ENCODE peak calls at places on chromosome 13, in seven cellular contexts. N, R, Q, C, E, P and Z are unnamed samples.

GRCh38 chr13:94674609-94675348 is 37.6 kb downstream of the SOX21 start:
- DNase-seq in C (peak), E (peak), R (no peak), P (no peak), Q (no peak), N (peak), Z (no peak)

GRCh38 chr13:79281335-79281734 is 124.7 kb downstream of the RBM26 start:
- DNase-seq in R (no peak), Q (no peak), C (no peak), P (no peak), E (no peak), N (no peak), Z (no peak)

GRCh38 chr13:94660695-94661324 is 51.5 kb downstream of the SOX21 start:
- DNase-seq in C (no peak), Q (no peak), N (no peak), R (no peak), P (no peak), E (peak), Z (no peak)

GRCh38 chr13:100941377-100941776 is 266.8 kb upstream of the TMTC4 start:
- DNase-seq in Q (no peak), N (no peak), P (no peak), E (no peak), R (no peak), C (no peak), Z (no peak)

GRCh38 chr13:23320926-23321533 is 112.5 kb downstream of the SACS start:
- DNase-seq in E (no peak), R (no peak), C (no peak), Q (no peak), P (no peak), N (no peak), Z (no peak)

GRCh38 chr13:47216176-47216822 is 319.4 kb upstream of the HTR2A start:
- DNase-seq in E (no peak), P (no peak), R (peak), N (no peak), C (no peak), Q (peak), Z (no peak)

GRCh38 chr13:110308377-110309158 is 1.5 kb downstream of the COL4A2 start:
- DNase-seq in C (peak), N (no peak), E (no peak), R (no peak), Q (no peak), P (no peak), Z (no peak)

GRCh38 chr13:96816874-96817273 is 177.4 kb downstream of the OXGR1 start:
- DNase-seq in P (no peak), E (no peak), C (no peak), Q (no peak), R (no peak), N (no peak), Z (no peak)

GRCh38 chr13:110442946-110443632 is 118.4 kb downstream of the RAB20 start:
- DNase-seq in R (no peak), C (no peak), Q (no peak), E (no peak), P (no peak), N (no peak), Z (no peak)

GRCh38 chr13:74529968-74530367 is 395.8 kb upstream of the KLF12 start:
- DNase-seq in P (no peak), C (no peak), Q (no peak), E (no peak), N (no peak), R (no peak), Z (no peak)

GRCh38 chr13:110305949-110306339 is 1.0 kb downstream of the COL4A1 start:
- DNase-seq in C (no peak), Q (no peak), E (no peak), N (no peak), P (no peak), R (no peak), Z (no peak)

GRCh38 chr13:41622545-41623429 is 165.4 kb downstream of the RGCC start:
- DNase-seq in P (no peak), Q (no peak), E (no peak), C (no peak), N (no peak), R (peak), Z (peak)

GRCh38 chr13:49806126-49806536 is 13.6 kb upstream of the KPNA3 start:
- DNase-seq in E (no peak), Q (no peak), C (no peak), P (no peak), N (peak), R (no peak), Z (no peak)

GRCh38 chr13:44306401-44307192 is 67.0 kb upstream of the SERP2 start:
- DNase-seq in P (no peak), Q (peak), N (no peak), C (peak), R (peak), E (peak), Z (peak)

GRCh38 chr13:75514080-75515040 is 23.3 kb downstream of the COMMD6 start:
- DNase-seq in P (no peak), Q (no peak), R (no peak), E (no peak), C (no peak), N (no peak), Z (peak)

GRCh38 chr13:98443329-98443728 is 133.6 kb downstream of the STK24 start:
- DNase-seq in P (no peak), N (no peak), C (no peak), R (peak), E (no peak), Q (peak), Z (peak)

GRCh38 chr13:114119196-114119595 is 13.2 kb downstream of the RASA3 start:
- DNase-seq in P (peak), R (peak), C (peak), Q (peak), N (no peak), E (no peak), Z (no peak)

GRCh38 chr13:30341815-30342570 is 34.6 kb upstream of the KATNAL1 start:
- DNase-seq in Q (peak), R (peak), N (no peak), P (peak), E (peak), C (peak), Z (peak)

GRCh38 chr13:100302391-100302790 is 213.5 kb downstream of the PCCA start:
- DNase-seq in E (no peak), C (no peak), P (no peak), R (no peak), N (no peak), Q (no peak), Z (no peak)

GRCh38 chr13:87614276-87614675 is 56.9 kb upstream of the SLITRK5 start:
- DNase-seq in R (no peak), P (no peak), E (no peak), C (no peak), N (no peak), Q (no peak), Z (no peak)

GRCh38 chr13:83065136-83065535 is 817.1 kb downstream of the SLITRK1 start:
- DNase-seq in N (no peak), P (peak), C (no peak), E (no peak), R (no peak), Q (no peak), Z (peak)

GRCh38 chr13:106987435-106987800 is 419.5 kb upstream of the ARGLU1 start:
- DNase-seq in P (no peak), E (no peak), R (no peak), N (no peak), C (no peak), Q (no peak), Z (no peak)

GRCh38 chr13:111401151-111401550 is 80.7 kb downstream of the TEX29 start:
- DNase-seq in P (no peak), E (no peak), C (no peak), N (no peak), R (no peak), Q (no peak), Z (no peak)

DNA sequence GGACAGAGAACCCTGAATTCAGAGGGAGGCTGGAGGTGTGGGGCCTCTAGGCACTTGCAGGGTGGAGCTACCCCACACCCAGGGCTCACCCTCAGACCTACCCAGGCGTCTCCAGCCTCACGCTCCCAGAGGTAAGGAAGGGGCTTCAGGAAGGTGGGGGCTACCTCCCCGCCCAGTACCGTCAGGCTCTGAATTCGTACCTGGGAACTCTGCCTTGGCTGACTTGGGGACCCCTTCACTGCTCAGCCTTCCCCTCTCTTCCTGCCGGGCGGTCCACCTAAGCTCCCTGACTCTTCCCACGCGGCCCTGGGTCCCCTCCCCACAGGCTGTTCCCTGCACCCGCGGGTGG is 28.5 kb upstream of the PARP4 start:
- DNase-seq in E (no peak), Q (no peak), P (no peak), N (no peak), R (no peak), C (no peak), Z (no peak)
- H3K4me3 ChIP-seq in E (peak), Q (peak), P (peak), N (peak), R (peak), C (peak), Z (peak)

DNA sequence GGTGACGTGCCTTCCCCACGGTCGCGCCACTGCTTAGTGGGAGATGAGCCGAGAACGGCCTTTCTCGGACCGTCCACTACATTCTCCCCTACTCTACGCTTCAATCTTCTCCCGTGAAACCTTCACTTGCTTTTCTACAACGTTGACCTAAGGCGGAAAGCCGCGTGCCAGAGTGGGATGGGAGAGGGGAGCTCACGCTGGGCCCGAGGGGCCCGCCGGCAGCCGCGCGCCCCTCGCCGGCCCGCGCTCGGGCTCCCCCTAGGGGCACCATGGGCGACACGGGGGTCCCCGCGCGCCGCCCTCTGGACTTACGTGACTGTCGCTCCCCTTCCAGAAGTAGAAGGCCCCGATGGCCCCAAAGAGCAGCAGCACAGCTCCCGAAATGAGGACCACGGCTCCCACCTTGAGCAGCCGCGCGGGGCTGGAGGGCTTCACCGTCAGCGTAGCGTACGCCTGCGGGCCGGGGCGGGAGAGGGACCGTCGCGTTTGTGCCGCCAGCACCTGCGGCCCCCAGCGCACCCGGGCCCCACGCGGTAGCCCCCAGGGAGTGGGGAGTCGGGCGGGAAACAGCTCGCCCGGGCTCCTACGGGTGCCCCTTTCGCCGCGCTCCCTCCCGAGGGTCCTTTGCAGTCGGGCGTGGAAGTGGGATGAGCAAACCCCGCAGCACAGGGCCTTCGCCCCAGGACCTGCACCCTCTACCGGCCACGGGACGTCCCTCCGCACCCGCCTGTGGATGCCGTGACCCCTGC is 727 bp downstream of the CNMD start:
- DNase-seq in N (no peak), P (no peak), Q (no peak), E (no peak), C (peak), R (no peak), Z (no peak)
- H3K4me3 ChIP-seq in N (peak), P (peak), Q (peak), E (no peak), C (peak), R (no peak), Z (no peak)

DNA sequence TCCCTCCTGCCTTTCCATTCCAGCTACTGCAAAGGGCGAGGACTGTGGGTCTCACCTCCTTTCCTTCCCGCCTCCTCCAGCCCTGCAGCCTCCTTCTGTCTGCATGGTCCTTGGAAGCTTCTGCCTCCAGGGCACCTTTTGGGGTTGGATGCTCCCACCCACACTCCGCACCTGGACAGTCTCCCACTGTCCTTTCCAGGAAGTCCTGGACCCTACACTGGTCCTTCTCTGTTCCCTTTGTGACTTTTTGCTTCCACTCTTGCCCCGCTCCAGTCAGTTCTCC is 130.8 kb downstream of the USP12 start:
- DNase-seq in N (no peak), P (no peak), C (no peak), E (no peak), R (no peak), Q (no peak), Z (no peak)
- H3K4me3 ChIP-seq in N (no peak), P (no peak), C (no peak), E (no peak), R (no peak), Q (no peak), Z (no peak)

GRCh38 chr13:36921902-36922301 is 1.9 kb upstream of the SMAD9 start:
- DNase-seq in P (no peak), Q (no peak), N (no peak), R (no peak), E (no peak), C (no peak), Z (no peak)

GRCh38 chr13:36918246-36919060 is 1.6 kb downstream of the SMAD9 start:
- DNase-seq in C (peak), N (no peak), E (no peak), Q (no peak), P (no peak), R (no peak), Z (no peak)

GRCh38 chr13:36919206-36919832 is 719 bp downstream of the SMAD9 start:
- DNase-seq in Q (no peak), P (no peak), R (no peak), C (peak), E (no peak), N (no peak), Z (no peak)

GRCh38 chr13:36920612-36921185 is 661 bp upstream of the SMAD9 start:
- DNase-seq in Q (no peak), C (peak), N (no peak), E (no peak), R (no peak), P (no peak), Z (no peak)

DNA sequence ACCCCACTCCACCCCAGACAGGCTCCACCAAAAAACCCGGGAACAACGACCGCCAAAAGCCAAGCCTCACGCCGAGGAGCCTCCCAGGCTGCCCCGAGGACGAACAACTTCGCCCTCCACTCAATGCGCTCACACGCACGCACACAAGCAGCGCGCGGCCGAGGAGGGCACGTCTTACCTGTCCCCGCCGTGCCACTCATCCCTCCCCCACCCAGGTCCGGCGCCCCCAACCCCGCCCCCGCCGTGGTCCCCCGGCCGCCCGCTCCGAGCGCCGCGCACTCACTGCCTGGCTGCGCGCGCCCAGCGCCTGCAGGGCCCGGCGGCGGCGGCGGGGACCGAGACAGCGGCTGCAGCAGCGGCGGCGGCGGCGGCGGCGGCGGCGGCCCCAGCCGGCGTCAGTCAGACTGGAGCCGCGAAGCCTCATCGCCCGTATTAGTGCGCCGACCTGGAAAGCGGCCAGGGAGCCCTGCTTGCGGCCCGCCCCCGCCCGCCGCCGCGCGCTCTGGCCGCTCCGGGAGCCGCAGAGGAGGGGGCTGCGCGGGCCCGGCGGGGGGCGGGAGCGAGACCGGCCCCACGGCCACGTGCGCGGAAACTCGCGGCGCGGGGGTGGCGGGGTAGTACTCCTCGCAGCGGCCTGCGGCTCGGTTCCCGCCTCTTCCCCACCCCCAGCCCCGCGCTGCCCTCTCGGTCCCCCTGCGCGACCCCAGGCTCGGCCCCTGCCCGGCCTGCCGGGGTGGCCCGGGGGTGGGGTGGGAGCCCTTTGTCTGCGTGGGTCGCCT is at the start of gene SMAD9:
- DNase-seq in E (peak), N (peak), R (no peak), P (peak), C (peak), Q (no peak), Z (no peak)
- H3K4me3 ChIP-seq in E (peak), N (peak), R (peak), P (peak), C (peak), Q (peak), Z (peak)